ENCODE peak calls at places on chromosomes 4 and X, in nine cellular contexts. P, E, N, B, F, M, X, C and R are unnamed samples.

GRCh38 chr4:134952305-134952704 is 750.7 kb upstream of the PABPC4L start:
- DNase-seq in P (no peak), E (no peak), N (no peak), B (no peak), F (no peak), M (no peak), X (no peak), C (no peak), R (no peak)

GRCh38 chr4:157096439-157096838 is 20.5 kb downstream of the GLRB start:
- DNase-seq in P (no peak), E (no peak), N (no peak), B (no peak), F (no peak), M (no peak), X (no peak), C (no peak), R (no peak)

GRCh38 chr4:136687596-136687995 is 844.7 kb downstream of the PCDH18 start:
- DNase-seq in P (no peak), E (no peak), N (no peak), B (no peak), F (no peak), M (no peak), X (no peak), C (no peak), R (no peak)

GRCh38 chrX:154804564-154804956 is 725 bp downstream of the MPP1 start:
- DNase-seq in P (no peak), E (no peak), N (no peak), B (no peak), F (no peak), M (no peak), X (no peak), C (no peak), R (no peak)

GRCh38 chr4:13907255-13907751 is 279.8 kb upstream of the BOD1L1 start:
- DNase-seq in P (peak), E (no peak), N (no peak), B (no peak), F (peak), M (peak), X (no peak), C (peak), R (no peak)

GRCh38 chr4:98908182-98908581 is 20.8 kb downstream of the EIF4E start:
- DNase-seq in P (no peak), E (no peak), N (no peak), B (no peak), F (no peak), M (no peak), X (no peak), C (no peak), R (no peak)

GRCh38 chrX:3743821-3744439 is 30.5 kb upstream of the PRKX start:
- DNase-seq in P (no peak), E (no peak), N (peak), B (no peak), F (no peak), M (no peak), X (no peak), C (no peak), R (no peak)

GRCh38 chr4:186159613-186160012 is 31.8 kb upstream of the CYP4V2 start:
- DNase-seq in P (no peak), E (no peak), N (no peak), B (no peak), F (no peak), M (peak), X (no peak), C (no peak), R (no peak)

GRCh38 chr4:20616848-20617247 is 83.4 kb upstream of the PACRGL start:
- DNase-seq in P (no peak), E (no peak), N (no peak), B (no peak), F (no peak), M (no peak), X (no peak), C (no peak), R (no peak)

GRCh38 chr4:7154351-7154981 is 37.9 kb upstream of the SORCS2 start:
- DNase-seq in P (no peak), E (no peak), N (no peak), B (no peak), F (no peak), M (no peak), X (peak), C (no peak), R (no peak)

GRCh38 chrX:19334945-19335626 is 8.6 kb upstream of the PDHA1 start:
- DNase-seq in P (peak), E (peak), N (no peak), B (no peak), F (peak), M (no peak), X (peak), C (peak), R (no peak)
- TF ChIP-seq CTCF in P (peak), E (peak), N (peak), B (no peak), F (peak), M (no peak), X (peak), C (peak), R (peak)

GRCh38 chr4:94352996-94353395 is 10.4 kb upstream of the HPGDS start:
- DNase-seq in P (no peak), E (no peak), N (no peak), B (no peak), F (no peak), M (no peak), X (no peak), C (no peak), R (no peak)

GRCh38 chr4:94349193-94349592 is 6.6 kb upstream of the HPGDS start:
- DNase-seq in P (peak), E (no peak), N (no peak), B (no peak), F (no peak), M (no peak), X (no peak), C (no peak), R (no peak)

GRCh38 chr4:94348705-94349104 is 6.1 kb upstream of the HPGDS start:
- DNase-seq in P (no peak), E (no peak), N (no peak), B (no peak), F (no peak), M (no peak), X (no peak), C (no peak), R (no peak)

GRCh38 chr4:94345984-94346383 is 3.3 kb upstream of the HPGDS start:
- DNase-seq in P (no peak), E (no peak), N (no peak), B (no peak), F (no peak), M (no peak), X (no peak), C (no peak), R (no peak)

GRCh38 chr4:94350095-94350494 is 7.5 kb upstream of the HPGDS start:
- DNase-seq in P (no peak), E (no peak), N (no peak), B (no peak), F (no peak), M (no peak), X (no peak), C (no peak), R (no peak)
- TF ChIP-seq CTCF in P (no peak), E (no peak), N (no peak), B (no peak), F (no peak), M (no peak), X (no peak), C (no peak), R (no peak)

GRCh38 chrX:1027133-1027532 is 185.3 kb downstream of the CRLF2 start:
- DNase-seq in P (no peak), E (no peak), N (no peak), B (no peak), F (no peak), M (no peak), X (no peak), C (no peak), R (no peak)
- TF ChIP-seq CTCF in P (no peak), E (no peak), N (no peak), B (no peak), F (no peak), M (no peak), X (no peak), C (no peak), R (no peak)

DNA sequence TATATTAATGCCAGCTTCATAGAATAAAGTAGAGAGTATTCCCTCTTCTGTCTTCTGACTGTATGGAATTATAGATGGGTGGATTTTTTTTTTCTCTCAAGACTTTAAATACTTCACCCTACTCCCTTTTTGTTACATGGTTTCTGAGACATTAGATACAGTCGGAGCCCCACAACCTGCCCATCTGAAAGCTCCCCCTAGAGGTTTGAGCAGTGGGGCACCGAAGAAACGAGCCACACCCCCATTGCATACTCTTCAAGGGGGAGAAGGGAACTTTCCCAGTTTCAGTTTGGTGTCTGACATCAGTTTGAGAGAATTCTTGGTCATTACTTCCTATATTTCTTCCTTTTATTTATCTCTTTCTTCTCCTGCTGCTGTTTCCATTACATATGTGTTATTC is 437.6 kb upstream of the AGA start:
- DNase-seq in P (no peak), E (peak), N (no peak), B (no peak), F (peak), M (no peak), X (no peak), C (no peak), R (no peak)
- TF ChIP-seq CTCF in P (no peak), E (peak), N (no peak), B (no peak), F (peak), M (no peak), X (no peak), C (no peak), R (peak)

GRCh38 chrX:15930585-15930984 is 76.0 kb upstream of the AP1S2 start:
- DNase-seq in P (peak), E (peak), N (no peak), B (no peak), F (peak), M (no peak), X (no peak), C (no peak), R (no peak)
- TF ChIP-seq CTCF in P (peak), E (peak), N (no peak), B (no peak), F (peak), M (peak), X (no peak), C (no peak), R (no peak)

GRCh38 chr4:174071591-174071990 is 211.9 kb downstream of the FBXO8 start:
- DNase-seq in P (no peak), E (no peak), N (no peak), B (no peak), F (no peak), M (no peak), X (no peak), C (no peak), R (no peak)
- TF ChIP-seq CTCF in P (no peak), E (no peak), N (no peak), B (no peak), F (no peak), M (no peak), X (no peak), C (no peak), R (no peak)

GRCh38 chr4:48986654-48987164 is 634 bp downstream of the CWH43 start:
- DNase-seq in P (no peak), E (no peak), N (peak), B (no peak), F (no peak), M (peak), X (no peak), C (no peak), R (no peak)

GRCh38 chr4:48991357-48991756 is 5.3 kb downstream of the CWH43 start:
- DNase-seq in P (no peak), E (no peak), N (no peak), B (no peak), F (no peak), M (peak), X (no peak), C (no peak), R (no peak)

GRCh38 chr4:48989461-48990203 is 3.6 kb downstream of the CWH43 start:
- DNase-seq in P (no peak), E (no peak), N (no peak), B (no peak), F (no peak), M (peak), X (no peak), C (no peak), R (no peak)

GRCh38 chr4:48985602-48985975 is 486 bp upstream of the CWH43 start:
- DNase-seq in P (no peak), E (no peak), N (no peak), B (no peak), F (no peak), M (peak), X (no peak), C (no peak), R (peak)

DNA sequence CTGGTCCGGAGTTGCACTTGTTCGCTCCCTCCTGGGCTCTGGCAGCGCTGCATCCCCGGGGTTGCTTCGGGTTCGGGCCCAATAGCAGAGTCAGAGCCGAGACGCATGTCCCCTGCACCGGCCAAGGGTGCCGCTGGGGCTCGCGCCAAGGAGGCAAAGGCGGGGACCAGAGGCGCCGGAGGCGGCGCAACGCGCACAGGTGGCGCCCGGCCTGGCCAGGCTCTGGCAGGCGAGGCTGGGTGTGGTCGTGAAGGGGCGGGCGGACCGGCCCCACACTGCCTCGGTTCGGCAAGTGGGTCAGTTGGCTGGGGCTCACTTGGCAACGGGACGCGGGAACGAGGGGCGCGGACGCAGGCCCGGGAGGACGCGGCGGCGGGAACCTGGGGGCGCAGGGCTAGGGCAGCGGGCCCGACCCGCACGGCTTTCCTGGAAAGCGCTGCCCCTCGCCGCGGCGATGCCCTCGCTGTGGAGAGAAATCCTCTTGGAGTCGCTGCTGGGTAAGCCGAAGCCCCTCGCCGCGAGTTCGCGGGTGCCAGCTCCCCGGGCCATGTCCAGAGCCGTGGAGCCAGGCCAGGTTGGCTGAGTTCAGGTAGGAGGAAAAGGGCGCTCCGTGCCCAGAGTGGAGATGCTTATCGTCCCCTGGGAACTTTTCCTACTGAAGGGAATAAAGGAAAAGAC is at the start of gene CWH43:
- DNase-seq in P (no peak), E (peak), N (peak), B (no peak), F (no peak), M (peak), X (peak), C (no peak), R (peak)
- TF ChIP-seq CTCF in P (no peak), E (no peak), N (peak), B (no peak), F (no peak), M (no peak), X (no peak), C (no peak), R (no peak)

GRCh38 chr4:77305766-77306165 is 148.8 kb downstream of the CCNG2 start:
- DNase-seq in P (no peak), E (no peak), N (no peak), B (no peak), F (no peak), M (no peak), X (no peak), C (no peak), R (no peak)
- TF ChIP-seq CTCF in P (no peak), E (no peak), N (no peak), B (no peak), F (peak), M (no peak), X (no peak), C (no peak), R (no peak)